ENCODE peak calls at places on chromosomes 4 and X, in seven cellular contexts. J is D341Med, M is GM12865, C is T-helper 9 cell, F is NCI-H146, V is epithelial cell of prostate, R is NCI-H345. K is an unnamed sample.

GRCh38 chr4:188106454-188106853 is 2.9 kb downstream of the TRIML2 start:
- DNase-seq in M (no peak), C (no peak), F (no peak), J (no peak), V (no peak), R (no peak), K (peak; percentile 68)

GRCh38 chr4:24475756-24476155 is 108.6 kb downstream of the DHX15 start:
- DNase-seq in C (no peak), M (no peak), V (no peak), F (no peak), J (peak; percentile 81), R (no peak), K (no peak)

GRCh38 chrX:39162322-39162721 is 361.1 kb downstream of the MID1IP1 start:
- DNase-seq in J (no peak), M (peak; percentile 12), R (no peak), C (peak; percentile 12), V (no peak), F (no peak), K (peak; percentile 38)

GRCh38 chr4:76984788-76985211 is 35.2 kb downstream of the SEPTIN11 start:
- DNase-seq in R (no peak), M (no peak), V (no peak), C (no peak), J (no peak), F (no peak), K (peak; percentile 72)

GRCh38 chrX:117701050-117701449 is 415.6 kb downstream of the KLHL13 start:
- DNase-seq in R (no peak), F (no peak), J (no peak), V (no peak), C (no peak), M (no peak), K (no peak)

GRCh38 chr4:151251922-151252321 is 25.0 kb upstream of the PRSS48 start:
- DNase-seq in J (no peak), F (no peak), R (no peak), V (no peak), M (no peak), C (no peak), K (no peak)

GRCh38 chr4:82638479-82638878 is 76.7 kb upstream of the TMEM150C start:
- DNase-seq in J (no peak), R (no peak), M (peak; percentile 34), C (no peak), V (no peak), F (no peak), K (no peak)

GRCh38 chr4:97892596-97893266 is 250.5 kb downstream of the STPG2 start:
- DNase-seq in C (no peak), V (no peak), R (no peak), M (no peak), F (no peak), J (no peak), K (no peak)

GRCh38 chr4:6568689-6569332 is 6.2 kb upstream of the MAN2B2 start:
- DNase-seq in R (no peak), J (no peak), C (no peak), M (no peak), V (peak; percentile 51), F (no peak), K (no peak)

GRCh38 chrX:40698851-40699250 is 36.5 kb downstream of the MED14 start:
- DNase-seq in M (no peak), F (no peak), R (no peak), C (no peak), J (no peak), V (no peak), K (no peak)

GRCh38 chr4:89539374-89539773 is 231.8 kb upstream of the GPRIN3 start:
- DNase-seq in F (no peak), R (no peak), J (no peak), C (no peak), M (no peak), V (no peak), K (no peak)

GRCh38 chr4:40693946-40694345 is 55.8 kb upstream of the NSUN7 start:
- DNase-seq in C (no peak), J (no peak), V (no peak), M (no peak), R (no peak), F (no peak), K (no peak)

GRCh38 chr4:101237773-101238172 is 109.6 kb downstream of the PPP3CA start:
- DNase-seq in M (no peak), R (no peak), F (no peak), V (no peak), J (no peak), C (no peak), K (no peak)

GRCh38 chrX:109389917-109390316 is 92.0 kb downstream of the GUCY2F start:
- DNase-seq in R (no peak), C (no peak), V (no peak), J (no peak), M (no peak), F (no peak), K (peak; percentile 42)

GRCh38 chrX:56763556-56764152 is 34.6 kb downstream of the NBDY start:
- DNase-seq in F (no peak), C (peak; percentile 72), M (peak; percentile 72), V (no peak), R (no peak), J (no peak), K (peak; percentile 40)

GRCh38 chr4:169723207-169723606 is 34.5 kb downstream of the HPF1 start:
- DNase-seq in M (no peak), F (peak; percentile 0), C (no peak), V (no peak), J (peak; percentile 51), R (no peak), K (no peak)

GRCh38 chr4:84578540-84579409 is 4.2 kb upstream of the CDS1 start:
- DNase-seq in V (no peak), M (peak; percentile 41), C (no peak), J (peak; percentile 30), F (no peak), R (peak; percentile 15), K (no peak)

GRCh38 chrX:332916-333610 is 14.5 kb upstream of the GTPBP6 start:
- DNase-seq in V (no peak), F (no peak), J (no peak), C (no peak), R (no peak), M (no peak), K (no peak)

GRCh38 chr4:150337709-150338108 is 244.2 kb upstream of the MAB21L2 start:
- DNase-seq in M (no peak), V (no peak), F (no peak), C (no peak), J (no peak), R (no peak), K (peak; percentile 48)

GRCh38 chrX:37752941-37753340 is 26.9 kb upstream of the CYBB start:
- DNase-seq in C (no peak), F (no peak), V (no peak), R (no peak), M (no peak), J (no peak), K (no peak)